ENCODE peak calls at places on chromosomes 4 and X, in five cellular contexts. U is H9, Y is left lung, Q is ovary, T is Calu3. C is an unnamed sample.

GRCh38 chr4:151014521-151015457 is at the start of gene LRBA:
- DNase-seq in T (peak), Q (peak), Y (peak), U (peak), C (peak)

GRCh38 chr4:145034727-145035211 is 63.2 kb downstream of the ANAPC10 start:
- DNase-seq in Q (no peak), T (no peak), U (no peak), Y (no peak), C (no peak)

GRCh38 chrX:33840176-33840575 is 291.9 kb downstream of the FAM47A start:
- DNase-seq in Q (no peak), T (no peak), Y (no peak), U (no peak), C (no peak)

GRCh38 chrX:69298466-69299140 is 133.3 kb upstream of the PJA1 start:
- DNase-seq in T (no peak), Y (no peak), Q (no peak), U (no peak), C (no peak)

GRCh38 chrX:65196758-65197371 is 220.6 kb upstream of the ZC4H2 start:
- DNase-seq in U (peak), T (peak), Y (no peak), Q (no peak), C (no peak)

GRCh38 chrX:45850197-45850774 is 649.6 kb upstream of the DIPK2B start:
- DNase-seq in Q (no peak), U (peak), Y (no peak), T (peak), C (no peak)

GRCh38 chr4:102535398-102536082 is 34.4 kb downstream of the NFKB1 start:
- DNase-seq in Q (no peak), Y (no peak), T (no peak), U (no peak), C (no peak)

GRCh38 chrX:54473993-54474859 is 21.8 kb downstream of the FGD1 start:
- DNase-seq in Y (no peak), T (no peak), U (no peak), Q (no peak), C (no peak)

GRCh38 chrX:129525162-129525561 is 1.9 kb upstream of the SMARCA1 start:
- DNase-seq in T (no peak), Y (no peak), U (no peak), Q (no peak), C (no peak)

GRCh38 chrX:66635360-66635759 is 3.5 kb downstream of the EDA2R start:
- DNase-seq in Y (no peak), Q (no peak), U (no peak), T (no peak), C (no peak)

GRCh38 chr4:113784497-113785254 is 23.1 kb upstream of the CAMK2D start:
- DNase-seq in Y (no peak), T (no peak), Q (no peak), U (no peak), C (no peak)

GRCh38 chrX:124217289-124218251 is 114.9 kb upstream of the TEX13D start:
- DNase-seq in Y (peak), Q (no peak), U (peak), T (no peak), C (peak)

GRCh38 chrX:74449937-74450330 is 28.6 kb downstream of the SLC16A2 start:
- DNase-seq in Q (no peak), T (no peak), Y (no peak), U (no peak), C (no peak)

GRCh38 chrX:119672252-119672825 is 20.6 kb downstream of the SEPTIN6 start:
- DNase-seq in T (peak), Q (no peak), U (no peak), Y (no peak), C (no peak)

GRCh38 chr4:113069212-113069892 is 19.9 kb downstream of the ANK2 start:
- DNase-seq in T (no peak), Y (no peak), Q (no peak), U (no peak), C (no peak)

GRCh38 chr4:165766018-165766417 is 107.0 kb upstream of the TLL1 start:
- DNase-seq in Q (no peak), U (no peak), Y (no peak), T (no peak), C (no peak)

GRCh38 chr4:84167579-84167978 is 331.5 kb downstream of the NKX6-1 start:
- DNase-seq in Y (no peak), T (peak), Q (no peak), U (peak), C (no peak)

GRCh38 chr4:40316782-40317635 is 18.1 kb upstream of the CHRNA9 start:
- DNase-seq in Y (peak), Q (peak), T (peak), U (peak), C (peak)

GRCh38 chrX:115362334-115363095 is 73.0 kb downstream of the LUZP4 start:
- DNase-seq in Q (no peak), U (no peak), Y (no peak), T (no peak), C (peak)

GRCh38 chrX:29890004-29890403 is 325.4 kb upstream of the MAGEB2 start:
- DNase-seq in T (no peak), Y (no peak), U (no peak), Q (no peak), C (no peak)

GRCh38 chrX:16589211-16589610 is 60.7 kb upstream of the S100G start:
- DNase-seq in T (no peak), U (no peak), Y (no peak), Q (no peak), C (no peak)

GRCh38 chrX:113726466-113726865 is 857.4 kb upstream of the HTR2C start:
- DNase-seq in T (no peak), Y (no peak), Q (no peak), U (no peak), C (no peak)

GRCh38 chr4:73704314-73705055 is 35.9 kb upstream of the CXCL8 start:
- DNase-seq in Y (peak), T (peak), Q (peak), U (no peak), C (no peak)

GRCh38 chr4:126869967-126870366 is 762.8 kb upstream of the INTU start:
- DNase-seq in U (no peak), Q (no peak), Y (no peak), T (no peak), C (no peak)

GRCh38 chr4:149961876-149962597 is 116.2 kb upstream of the DCLK2 start:
- DNase-seq in Q (no peak), Y (no peak), T (peak), U (no peak), C (no peak)

GRCh38 chr4:112523764-112524505 is 8.0 kb upstream of the NEUROG2 start:
- DNase-seq in Y (peak), U (peak), Q (peak), T (peak), C (peak)

GRCh38 chr4:77036206-77036605 is 39.6 kb downstream of the CCNI start:
- DNase-seq in T (no peak), Q (no peak), U (no peak), Y (no peak), C (no peak)

GRCh38 chr4:7771056-7771455 is 168.6 kb downstream of the AFAP1 start:
- DNase-seq in Y (no peak), Q (no peak), U (no peak), T (no peak), C (no peak)

DNA sequence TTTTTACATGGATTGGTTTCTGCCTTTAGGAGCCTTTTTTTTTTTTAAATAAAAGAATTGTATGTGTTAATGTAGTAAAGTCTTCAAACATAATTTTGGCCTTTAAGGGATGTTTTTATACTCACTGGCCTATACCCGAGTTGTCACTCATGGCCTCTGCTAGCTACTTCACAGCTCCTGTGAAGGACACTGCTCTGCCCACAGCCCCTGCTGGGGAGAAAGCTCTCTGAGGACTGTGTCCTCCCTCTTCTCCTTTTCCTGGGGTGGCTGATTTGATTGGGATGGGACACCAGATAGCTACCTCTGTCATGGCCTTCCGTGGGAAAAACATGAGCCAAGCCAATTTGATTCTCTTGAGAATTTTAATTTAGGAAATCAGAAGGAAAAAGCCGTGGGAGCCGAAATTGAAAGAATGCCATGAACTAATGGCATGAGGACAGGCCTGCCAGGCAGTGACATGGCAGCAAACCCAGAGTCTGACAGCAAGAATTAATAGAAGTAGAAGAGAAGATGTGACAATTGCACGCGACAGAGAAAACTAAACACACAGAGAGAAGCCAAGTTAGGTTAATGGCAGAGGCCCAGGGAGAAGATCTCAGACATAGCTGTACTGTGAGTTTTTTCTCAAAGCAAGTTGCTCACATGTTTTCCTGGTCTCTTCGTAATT is 81.4 kb downstream of the ARHGAP10 start:
- DNase-seq in Q (no peak), U (no peak), Y (no peak), T (no peak), C (no peak)
- TF ChIP-seq CTCF in Q (no peak), U (no peak), Y (no peak), T (no peak), C (no peak)

GRCh38 chrX:133248177-133248576 is 30.0 kb upstream of the TFDP3 start:
- DNase-seq in U (no peak), Q (no peak), T (no peak), Y (no peak), C (no peak)

GRCh38 chrX:133254666-133255065 is 36.5 kb upstream of the TFDP3 start:
- DNase-seq in T (no peak), U (no peak), Q (no peak), Y (no peak), C (no peak)

GRCh38 chrX:133250184-133251080 is 32.3 kb upstream of the TFDP3 start:
- DNase-seq in Y (no peak), T (no peak), U (no peak), Q (no peak), C (no peak)

GRCh38 chrX:133246921-133247320 is 28.8 kb upstream of the TFDP3 start:
- DNase-seq in Y (no peak), T (no peak), Q (no peak), U (no peak), C (no peak)

DNA sequence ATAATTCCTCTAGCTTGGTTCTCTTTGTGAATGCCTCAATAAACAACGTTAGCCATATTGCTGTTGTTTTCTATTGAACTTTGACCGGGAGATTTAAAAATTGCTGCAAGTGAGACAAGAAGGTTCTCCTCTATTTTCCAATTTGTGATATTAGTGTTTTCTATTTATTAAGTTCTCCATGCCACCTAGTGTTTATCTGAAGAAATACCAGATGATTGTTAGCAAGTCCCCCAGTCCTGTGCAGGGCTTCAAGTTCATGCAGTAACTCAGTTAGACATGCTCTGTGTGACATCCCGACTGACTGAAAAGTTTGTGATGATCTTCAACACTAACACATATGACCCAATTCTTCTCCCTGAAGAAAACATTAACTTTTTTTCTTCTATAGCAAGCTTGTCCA is 31.5 kb upstream of the TFDP3 start:
- DNase-seq in Y (no peak), U (no peak), Q (no peak), T (no peak), C (no peak)
- TF ChIP-seq CTCF in Y (no peak), U (peak), Q (no peak), T (no peak), C (no peak)

GRCh38 chrX:102341867-102342266 is 94.9 kb downstream of the NXF2 start:
- DNase-seq in Q (no peak), U (no peak), T (no peak), Y (no peak), C (no peak)
- TF ChIP-seq CTCF in Q (no peak), U (no peak), T (no peak), Y (no peak), C (no peak)

GRCh38 chrX:153801646-153802045 is 7.2 kb downstream of the SSR4 start:
- DNase-seq in Q (no peak), Y (no peak), T (no peak), U (no peak), C (no peak)

GRCh38 chrX:153797415-153798015 is 3.0 kb downstream of the SSR4 start:
- DNase-seq in Y (no peak), U (no peak), T (no peak), Q (no peak), C (no peak)

GRCh38 chrX:153800746-153801145 is 6.3 kb downstream of the SSR4 start:
- DNase-seq in Q (no peak), U (no peak), T (no peak), Y (no peak), C (no peak)

GRCh38 chrX:153800177-153800722 is 5.8 kb downstream of the SSR4 start:
- DNase-seq in T (no peak), Y (no peak), U (no peak), Q (no peak), C (no peak)

DNA sequence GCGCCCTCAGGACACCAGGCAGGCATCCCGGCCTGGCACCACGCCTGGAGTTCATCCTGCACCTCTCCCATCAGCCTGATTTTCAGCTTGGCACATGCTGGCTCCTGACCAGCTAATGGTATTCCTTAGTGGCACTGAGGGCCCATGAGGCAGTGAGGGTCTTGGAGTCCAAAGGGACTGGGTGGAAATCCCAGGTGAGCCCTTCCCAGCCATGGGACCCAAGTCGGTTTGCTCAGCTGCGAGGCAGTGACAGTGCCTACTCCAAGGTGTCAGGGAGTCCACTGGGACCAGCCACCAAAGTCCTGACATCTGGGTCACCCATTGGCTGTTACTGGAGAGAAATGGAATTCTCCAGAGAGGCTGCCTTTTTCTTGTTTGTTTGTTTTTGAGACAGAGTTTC is 4.9 kb downstream of the SSR4 start:
- DNase-seq in U (no peak), Q (no peak), T (no peak), Y (no peak), C (no peak)
- TF ChIP-seq CTCF in U (no peak), Q (no peak), T (no peak), Y (no peak), C (no peak)

DNA sequence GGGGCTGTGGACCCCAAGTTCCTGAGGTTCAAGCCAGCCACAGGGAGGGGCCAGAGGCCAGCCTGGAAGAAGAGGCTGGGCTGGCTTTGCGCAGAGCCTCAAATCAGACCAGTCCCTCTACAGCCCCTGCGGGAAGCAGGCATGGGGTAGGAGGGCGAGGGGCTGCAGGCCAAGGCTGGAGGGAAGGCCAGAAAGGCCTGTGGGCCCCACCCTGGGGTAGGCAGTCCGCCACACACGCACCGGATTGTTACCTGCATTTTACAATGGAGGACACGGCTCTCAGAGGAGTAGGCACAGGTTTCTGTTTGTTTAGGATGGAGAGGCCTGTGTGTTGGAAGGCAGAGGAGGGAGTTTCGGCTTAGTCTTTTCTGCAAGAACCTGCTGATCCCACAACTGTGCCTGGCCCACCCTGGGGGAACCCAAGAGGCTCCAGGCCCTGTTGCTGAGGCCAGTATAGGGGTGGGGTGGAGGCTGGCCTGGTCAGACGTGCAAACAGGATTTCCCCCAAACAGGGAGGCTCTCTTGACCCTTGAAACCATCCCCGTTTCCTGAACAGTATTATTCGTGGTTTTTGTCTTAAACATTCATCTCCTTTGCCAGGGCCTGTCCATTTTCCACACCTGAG is 659 bp upstream of the SLC49A3 start:
- DNase-seq in T (no peak), Q (no peak), U (no peak), Y (no peak), C (no peak)
- TF ChIP-seq CTCF in T (no peak), Q (no peak), U (no peak), Y (no peak), C (no peak)

GRCh38 chrX:139862208-139862607 is 70.6 kb downstream of the ATP11C start:
- DNase-seq in Y (no peak), Q (no peak), T (no peak), U (no peak), C (no peak)
- TF ChIP-seq CTCF in Y (no peak), Q (no peak), T (no peak), U (peak), C (no peak)

DNA sequence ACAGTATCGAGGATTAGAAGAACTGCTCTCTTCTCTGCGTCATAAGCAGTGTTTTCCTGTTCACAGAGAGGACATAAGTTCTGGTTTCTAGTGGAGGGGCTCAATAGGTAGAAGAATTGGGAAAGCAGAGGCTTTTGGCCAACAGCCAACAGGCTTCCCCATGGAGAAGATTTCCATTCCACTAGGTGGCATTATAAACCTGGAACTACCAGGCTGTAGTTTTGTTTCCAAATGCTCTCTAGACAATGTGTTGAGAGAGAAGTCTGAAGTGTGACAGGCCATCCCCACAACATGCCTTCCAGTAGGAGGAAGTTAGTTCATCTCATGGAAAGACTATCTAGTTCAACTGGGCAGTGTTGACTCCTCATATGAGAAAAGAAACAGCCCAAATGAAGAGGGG is 63.8 kb upstream of the ANXA10 start:
- DNase-seq in T (no peak), U (no peak), Q (no peak), Y (no peak), C (no peak)
- TF ChIP-seq CTCF in T (no peak), U (no peak), Q (no peak), Y (no peak), C (no peak)

GRCh38 chr4:109730294-109731051 is 603 bp upstream of the PLA2G12A start:
- DNase-seq in U (no peak), T (peak), Y (peak), Q (peak), C (no peak)
- TF ChIP-seq CTCF in U (no peak), T (no peak), Y (no peak), Q (no peak), C (no peak)